ENCODE peak calls at places on chromosomes 12 and 14, in eight cellular contexts. One of them, this sample, is unnamed. For H3K9me3, the result is how much of the 10 kb centered on the place peaks cover.

GRCh38 chr14:57725399-57726077 is 140.4 kb downstream of the SLC35F4 start:
- DNase-seq in heart right ventricle: no peak
- DNase-seq in BE2C: no peak
- DNase-seq in ovary: no peak
- DNase-seq in H1: no peak
- DNase-seq in A673: no peak
- DNase-seq in PC-9: peak
- DNase-seq in mammary epithelial cell: peak
- DNase-seq in this sample: no peak

GRCh38 chr12:16605666-16606116 is 271 bp downstream of the LMO3 start:
- DNase-seq in ovary: peak
- DNase-seq in BE2C: no peak
- DNase-seq in H1: no peak
- DNase-seq in mammary epithelial cell: peak
- DNase-seq in A673: peak
- DNase-seq in PC-9: no peak
- DNase-seq in heart right ventricle: no peak
- DNase-seq in this sample: no peak

GRCh38 chr12:115114140-115114539 is 430.2 kb upstream of the TBX3 start:
- DNase-seq in heart right ventricle: no peak
- DNase-seq in mammary epithelial cell: no peak
- DNase-seq in A673: no peak
- DNase-seq in ovary: no peak
- DNase-seq in H1: no peak
- DNase-seq in PC-9: no peak
- DNase-seq in BE2C: no peak
- DNase-seq in this sample: no peak

GRCh38 chr14:78341827-78342389 is 171.7 kb downstream of the NRXN3 start:
- DNase-seq in H1: no peak
- DNase-seq in heart right ventricle: no peak
- DNase-seq in mammary epithelial cell: no peak
- DNase-seq in BE2C: no peak
- DNase-seq in PC-9: no peak
- DNase-seq in ovary: no peak
- DNase-seq in A673: no peak
- DNase-seq in this sample: no peak

GRCh38 chr14:81519200-81519998 is 14.3 kb downstream of the SEL1L start:
- DNase-seq in PC-9: no peak
- DNase-seq in BE2C: no peak
- DNase-seq in mammary epithelial cell: no peak
- DNase-seq in heart right ventricle: no peak
- DNase-seq in H1: no peak
- DNase-seq in ovary: no peak
- DNase-seq in A673: no peak
- DNase-seq in this sample: no peak

GRCh38 chr14:38143651-38144505 is 63.8 kb upstream of the SSTR1 start:
- DNase-seq in BE2C: no peak
- DNase-seq in A673: peak
- DNase-seq in mammary epithelial cell: no peak
- DNase-seq in PC-9: peak
- DNase-seq in ovary: no peak
- DNase-seq in heart right ventricle: no peak
- DNase-seq in H1: no peak
- DNase-seq in this sample: no peak

GRCh38 chr12:29741342-29742241 is 42.1 kb downstream of the TMTC1 start:
- DNase-seq in BE2C: no peak
- DNase-seq in H1: no peak
- DNase-seq in A673: peak
- DNase-seq in PC-9: no peak
- DNase-seq in mammary epithelial cell: peak
- DNase-seq in heart right ventricle: no peak
- DNase-seq in ovary: no peak
- DNase-seq in this sample: no peak

GRCh38 chr12:88471641-88472040 is 108.6 kb downstream of the KITLG start:
- DNase-seq in A673: no peak
- DNase-seq in mammary epithelial cell: peak
- DNase-seq in BE2C: no peak
- DNase-seq in H1: no peak
- DNase-seq in PC-9: no peak
- DNase-seq in ovary: no peak
- DNase-seq in heart right ventricle: no peak
- DNase-seq in this sample: peak

GRCh38 chr14:56120091-56120632 is 2.0 kb downstream of the PELI2 start:
- DNase-seq in heart right ventricle: no peak
- DNase-seq in PC-9: no peak
- DNase-seq in BE2C: no peak
- DNase-seq in H1: no peak
- DNase-seq in mammary epithelial cell: no peak
- DNase-seq in A673: peak
- DNase-seq in ovary: peak
- DNase-seq in this sample: no peak

GRCh38 chr12:122889658-122890561 is 6.0 kb downstream of the VPS37B start:
- DNase-seq in BE2C: no peak
- DNase-seq in ovary: no peak
- DNase-seq in heart right ventricle: no peak
- DNase-seq in A673: no peak
- DNase-seq in H1: no peak
- DNase-seq in PC-9: peak
- DNase-seq in mammary epithelial cell: no peak
- DNase-seq in this sample: no peak

GRCh38 chr14:51507556-51508511 is 143.9 kb upstream of the FRMD6 start:
- DNase-seq in BE2C: peak
- DNase-seq in PC-9: no peak
- DNase-seq in mammary epithelial cell: peak
- DNase-seq in heart right ventricle: peak
- DNase-seq in A673: peak
- DNase-seq in ovary: peak
- DNase-seq in H1: no peak
- DNase-seq in this sample: peak

GRCh38 chr14:78448483-78449094 is 278.4 kb downstream of the NRXN3 start:
- DNase-seq in H1: peak
- DNase-seq in ovary: no peak
- DNase-seq in heart right ventricle: no peak
- DNase-seq in PC-9: peak
- DNase-seq in mammary epithelial cell: peak
- DNase-seq in A673: peak
- DNase-seq in BE2C: peak
- DNase-seq in this sample: peak

GRCh38 chr14:22225526-22226133 is 363.4 kb downstream of the DAD1 start:
- DNase-seq in ovary: no peak
- DNase-seq in heart right ventricle: no peak
- DNase-seq in H1: no peak
- DNase-seq in mammary epithelial cell: peak
- DNase-seq in A673: no peak
- DNase-seq in BE2C: no peak
- DNase-seq in PC-9: peak
- DNase-seq in this sample: no peak

GRCh38 chr12:26767116-26767515 is 65.9 kb downstream of the ITPR2 start:
- DNase-seq in A673: no peak
- DNase-seq in ovary: no peak
- DNase-seq in mammary epithelial cell: no peak
- DNase-seq in BE2C: no peak
- DNase-seq in heart right ventricle: no peak
- DNase-seq in PC-9: no peak
- DNase-seq in H1: no peak
- DNase-seq in this sample: no peak

GRCh38 chr14:46490150-46490769 is 161.3 kb downstream of the RPL10L start:
- DNase-seq in ovary: no peak
- DNase-seq in heart right ventricle: no peak
- DNase-seq in BE2C: peak
- DNase-seq in A673: peak
- DNase-seq in mammary epithelial cell: no peak
- DNase-seq in H1: no peak
- DNase-seq in PC-9: peak
- DNase-seq in this sample: no peak

GRCh38 chr12:56358836-56359532 is 923 bp downstream of the STAT2 start:
- DNase-seq in H1: no peak
- DNase-seq in ovary: no peak
- DNase-seq in BE2C: no peak
- DNase-seq in mammary epithelial cell: peak
- DNase-seq in A673: peak
- DNase-seq in heart right ventricle: no peak
- DNase-seq in PC-9: peak
- DNase-seq in this sample: no peak

GRCh38 chr12:124686001-124686884 is 118.8 kb upstream of the NCOR2 start:
- DNase-seq in ovary: no peak
- DNase-seq in H1: no peak
- DNase-seq in A673: peak
- DNase-seq in BE2C: peak
- DNase-seq in PC-9: no peak
- DNase-seq in mammary epithelial cell: peak
- DNase-seq in heart right ventricle: no peak
- DNase-seq in this sample: no peak

GRCh38 chr14:71891185-71891584 is 41.0 kb upstream of the RGS6 start:
- DNase-seq in mammary epithelial cell: no peak
- DNase-seq in BE2C: no peak
- DNase-seq in ovary: no peak
- DNase-seq in heart right ventricle: no peak
- DNase-seq in PC-9: no peak
- DNase-seq in H1: no peak
- DNase-seq in A673: no peak
- DNase-seq in this sample: no peak

GRCh38 chr14:91869556-91869955 is 2.2 kb upstream of the TC2N start:
- DNase-seq in H1: no peak
- DNase-seq in PC-9: no peak
- DNase-seq in heart right ventricle: no peak
- DNase-seq in mammary epithelial cell: no peak
- DNase-seq in A673: no peak
- DNase-seq in BE2C: no peak
- DNase-seq in ovary: no peak
- DNase-seq in this sample: no peak

GRCh38 chr12:106127289-106128126 is 11.2 kb downstream of the NUAK1 start:
- DNase-seq in ovary: peak
- DNase-seq in PC-9: no peak
- DNase-seq in A673: no peak
- DNase-seq in BE2C: no peak
- DNase-seq in H1: no peak
- DNase-seq in mammary epithelial cell: no peak
- DNase-seq in heart right ventricle: no peak
- DNase-seq in this sample: no peak
- TF ChIP-seq CTCF in ovary: no peak
- TF ChIP-seq CTCF in PC-9: no peak
- TF ChIP-seq CTCF in A673: no peak
- TF ChIP-seq CTCF in BE2C: no peak
- TF ChIP-seq CTCF in H1: peak
- TF ChIP-seq CTCF in mammary epithelial cell: no peak
- TF ChIP-seq CTCF in heart right ventricle: no peak
- TF ChIP-seq CTCF in this sample: no peak

DNA sequence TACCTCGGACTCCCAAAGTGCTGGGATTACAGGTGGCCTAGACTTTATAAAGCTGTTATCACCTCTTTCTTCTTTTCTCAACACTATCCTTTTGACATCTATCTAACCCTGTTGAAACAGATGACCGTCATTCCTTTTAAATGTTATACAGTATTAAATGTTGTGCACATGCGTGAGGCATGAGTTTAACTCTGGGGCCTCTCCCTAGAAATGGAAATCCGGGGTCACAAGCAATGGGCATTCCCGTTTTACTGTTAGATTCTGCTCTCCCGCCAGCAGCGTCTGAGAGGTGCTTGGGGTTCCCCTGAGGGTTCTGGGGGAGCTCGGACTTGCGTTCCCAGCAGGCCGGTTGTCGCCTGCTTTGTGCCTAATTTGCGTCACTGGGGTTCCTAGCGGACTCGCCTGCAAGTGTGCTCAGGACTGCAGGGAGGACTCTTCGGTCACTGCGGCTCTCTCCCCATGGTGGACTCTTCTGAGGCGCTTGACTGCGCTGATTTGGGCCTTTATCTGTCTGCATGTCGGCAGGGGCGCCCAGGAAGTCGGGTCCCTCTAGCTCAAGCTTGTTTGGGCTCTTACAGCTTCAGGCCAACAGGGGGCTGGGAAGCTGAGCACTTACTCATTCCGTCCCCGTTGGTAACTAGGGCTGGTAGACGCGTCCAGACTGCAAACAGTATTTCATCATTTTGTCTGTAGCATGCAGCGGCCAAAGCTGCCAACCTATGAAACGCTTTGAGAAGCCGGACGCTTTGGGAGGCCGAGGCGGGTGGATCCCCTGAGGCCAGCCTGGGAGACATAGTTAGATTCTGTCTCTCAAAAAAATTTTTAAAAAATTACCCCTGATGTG is 1.2 kb upstream of the RAN start:
- DNase-seq in PC-9: peak
- DNase-seq in mammary epithelial cell: peak
- DNase-seq in heart right ventricle: peak
- DNase-seq in BE2C: peak
- DNase-seq in ovary: peak
- DNase-seq in A673: peak
- DNase-seq in H1: peak
- DNase-seq in this sample: peak
- H3K4me3 ChIP-seq in PC-9: peak
- H3K4me3 ChIP-seq in mammary epithelial cell: peak
- H3K4me3 ChIP-seq in heart right ventricle: peak
- H3K4me3 ChIP-seq in BE2C: no peak
- H3K4me3 ChIP-seq in ovary: peak
- H3K4me3 ChIP-seq in A673: peak
- H3K4me3 ChIP-seq in H1: peak
- H3K4me3 ChIP-seq in this sample: peak

DNA sequence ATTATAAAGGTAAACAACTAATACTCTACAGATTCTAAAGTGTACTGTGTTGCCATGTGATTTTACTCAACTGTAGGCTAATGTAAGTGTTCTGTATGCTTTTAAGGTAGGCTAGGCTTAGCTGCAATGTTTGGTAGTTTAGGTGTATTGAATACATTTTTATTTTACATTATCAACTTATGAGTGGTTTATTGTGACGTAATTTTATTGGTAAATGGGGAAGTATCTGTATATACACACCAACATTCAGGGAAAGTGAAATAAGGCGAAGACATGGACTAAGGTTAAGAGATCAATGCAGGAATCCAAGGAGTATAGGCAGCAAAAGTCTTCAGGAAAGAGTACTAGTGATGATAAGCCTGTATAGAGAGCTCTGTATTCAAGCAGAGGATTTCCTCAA is 365.8 kb upstream of the MGAT4C start:
- DNase-seq in A673: no peak
- DNase-seq in PC-9: no peak
- DNase-seq in mammary epithelial cell: no peak
- DNase-seq in heart right ventricle: no peak
- DNase-seq in BE2C: no peak
- DNase-seq in H1: no peak
- DNase-seq in ovary: no peak
- DNase-seq in this sample: no peak
- H3K9me3 ChIP-seq in A673: under half
- H3K9me3 ChIP-seq in PC-9: under half
- H3K9me3 ChIP-seq in mammary epithelial cell: under half
- H3K9me3 ChIP-seq in heart right ventricle: under half
- H3K9me3 ChIP-seq in BE2C: under half
- H3K9me3 ChIP-seq in H1: under half
- H3K9me3 ChIP-seq in ovary: under half
- H3K9me3 ChIP-seq in this sample: under half

GRCh38 chr12:69066420-69067373 is 133.7 kb upstream of the CPM start:
- DNase-seq in mammary epithelial cell: no peak
- DNase-seq in ovary: no peak
- DNase-seq in BE2C: no peak
- DNase-seq in heart right ventricle: peak
- DNase-seq in PC-9: no peak
- DNase-seq in H1: no peak
- DNase-seq in A673: no peak
- DNase-seq in this sample: no peak
- TF ChIP-seq CTCF in mammary epithelial cell: no peak
- TF ChIP-seq CTCF in ovary: no peak
- TF ChIP-seq CTCF in BE2C: no peak
- TF ChIP-seq CTCF in heart right ventricle: no peak
- TF ChIP-seq CTCF in PC-9: no peak
- TF ChIP-seq CTCF in H1: no peak
- TF ChIP-seq CTCF in A673: no peak
- TF ChIP-seq CTCF in this sample: no peak

GRCh38 chr12:77940011-77940423 is 109.3 kb downstream of the NAV3 start:
- DNase-seq in mammary epithelial cell: peak
- DNase-seq in ovary: no peak
- DNase-seq in H1: no peak
- DNase-seq in BE2C: no peak
- DNase-seq in heart right ventricle: no peak
- DNase-seq in PC-9: peak
- DNase-seq in A673: peak
- DNase-seq in this sample: no peak
- H3K4me3 ChIP-seq in mammary epithelial cell: peak
- H3K4me3 ChIP-seq in ovary: no peak
- H3K4me3 ChIP-seq in H1: no peak
- H3K4me3 ChIP-seq in BE2C: no peak
- H3K4me3 ChIP-seq in heart right ventricle: no peak
- H3K4me3 ChIP-seq in PC-9: no peak
- H3K4me3 ChIP-seq in A673: peak
- H3K4me3 ChIP-seq in this sample: no peak

This sample was measured in psoas muscle.